ENCODE peak calls at places on chromosomes 5 and 9, in five cellular contexts. One of them, this sample, is unnamed.

GRCh38 chr9:86563350-86563749 is 209.1 kb upstream of the TUT7 start:
- DNase-seq in activated naive CD8-positive, alpha-beta T cell treated with anti-CD3 and anti-CD28 coated beads, Interleukin-2, amount 50 U/mL, for 24 hours: no peak
- DNase-seq in SW 1271: no peak
- DNase-seq in activated T-cell treated with anti-CD3 and anti-CD28 coated beads for 1 hour: no peak
- DNase-seq in GM10248: no peak
- DNase-seq in this sample: no peak

GRCh38 chr5:120096413-120096812 is 367.7 kb upstream of the PRR16 start:
- DNase-seq in activated naive CD8-positive, alpha-beta T cell treated with anti-CD3 and anti-CD28 coated beads, Interleukin-2, amount 50 U/mL, for 24 hours: no peak
- DNase-seq in SW 1271: no peak
- DNase-seq in activated T-cell treated with anti-CD3 and anti-CD28 coated beads for 1 hour: no peak
- DNase-seq in GM10248: no peak
- DNase-seq in this sample: no peak

GRCh38 chr5:61805101-61805500 is 473.0 kb downstream of the ZSWIM6 start:
- DNase-seq in activated naive CD8-positive, alpha-beta T cell treated with anti-CD3 and anti-CD28 coated beads, Interleukin-2, amount 50 U/mL, for 24 hours: no peak
- DNase-seq in SW 1271: no peak
- DNase-seq in activated T-cell treated with anti-CD3 and anti-CD28 coated beads for 1 hour: no peak
- DNase-seq in GM10248: no peak
- DNase-seq in this sample: peak

GRCh38 chr5:90113108-90113507 is 296.4 kb downstream of the CETN3 start:
- DNase-seq in activated naive CD8-positive, alpha-beta T cell treated with anti-CD3 and anti-CD28 coated beads, Interleukin-2, amount 50 U/mL, for 24 hours: no peak
- DNase-seq in SW 1271: no peak
- DNase-seq in activated T-cell treated with anti-CD3 and anti-CD28 coated beads for 1 hour: no peak
- DNase-seq in GM10248: no peak
- DNase-seq in this sample: no peak

GRCh38 chr5:175830586-175831300 is 40.6 kb upstream of the CPLX2 start:
- DNase-seq in activated naive CD8-positive, alpha-beta T cell treated with anti-CD3 and anti-CD28 coated beads, Interleukin-2, amount 50 U/mL, for 24 hours: no peak
- DNase-seq in SW 1271: no peak
- DNase-seq in activated T-cell treated with anti-CD3 and anti-CD28 coated beads for 1 hour: no peak
- DNase-seq in GM10248: no peak
- DNase-seq in this sample: no peak

GRCh38 chr5:1354491-1355033 is 9.7 kb upstream of the CLPTM1L start:
- DNase-seq in activated naive CD8-positive, alpha-beta T cell treated with anti-CD3 and anti-CD28 coated beads, Interleukin-2, amount 50 U/mL, for 24 hours: no peak
- DNase-seq in SW 1271: no peak
- DNase-seq in activated T-cell treated with anti-CD3 and anti-CD28 coated beads for 1 hour: no peak
- DNase-seq in GM10248: no peak
- DNase-seq in this sample: no peak

GRCh38 chr9:112659906-112660305 is 58.0 kb downstream of the INIP start:
- DNase-seq in activated naive CD8-positive, alpha-beta T cell treated with anti-CD3 and anti-CD28 coated beads, Interleukin-2, amount 50 U/mL, for 24 hours: no peak
- DNase-seq in SW 1271: no peak
- DNase-seq in activated T-cell treated with anti-CD3 and anti-CD28 coated beads for 1 hour: no peak
- DNase-seq in GM10248: no peak
- DNase-seq in this sample: no peak

GRCh38 chr5:61330879-61331406 is 1.1 kb upstream of the ZSWIM6 start:
- DNase-seq in activated naive CD8-positive, alpha-beta T cell treated with anti-CD3 and anti-CD28 coated beads, Interleukin-2, amount 50 U/mL, for 24 hours: peak
- DNase-seq in SW 1271: peak
- DNase-seq in activated T-cell treated with anti-CD3 and anti-CD28 coated beads for 1 hour: peak
- DNase-seq in GM10248: peak
- DNase-seq in this sample: no peak

GRCh38 chr5:98773214-98773463 is 324 bp upstream of the RGMB start:
- DNase-seq in activated naive CD8-positive, alpha-beta T cell treated with anti-CD3 and anti-CD28 coated beads, Interleukin-2, amount 50 U/mL, for 24 hours: no peak
- DNase-seq in SW 1271: no peak
- DNase-seq in activated T-cell treated with anti-CD3 and anti-CD28 coated beads for 1 hour: no peak
- DNase-seq in GM10248: no peak
- DNase-seq in this sample: no peak

GRCh38 chr5:52657231-52657645 is 130.5 kb upstream of the ITGA1 start:
- DNase-seq in activated naive CD8-positive, alpha-beta T cell treated with anti-CD3 and anti-CD28 coated beads, Interleukin-2, amount 50 U/mL, for 24 hours: no peak
- DNase-seq in SW 1271: no peak
- DNase-seq in activated T-cell treated with anti-CD3 and anti-CD28 coated beads for 1 hour: no peak
- DNase-seq in GM10248: peak
- DNase-seq in this sample: peak